ENCODE peak calls at places on chromosomes 5 and 9, in four cellular contexts. J, N, I and A are unnamed samples. For H3K4me1 and H3K36me3, the result is how much of the 10 kb centered on the place peaks cover.

GRCh38 chr9:88476491-88477271 is 58.3 kb upstream of the NXNL2 start:
- DNase-seq in I (no peak), N (no peak), J (no peak), A (no peak)

GRCh38 chr9:95764920-95765319 is 110.6 kb upstream of the ERCC6L2 start:
- DNase-seq in I (no peak), J (no peak), N (no peak), A (no peak)

GRCh38 chr5:113510836-113511451 is 2.5 kb upstream of the YTHDC2 start:
- DNase-seq in I (no peak), J (no peak), N (no peak), A (no peak)

GRCh38 chr5:132451387-132451786 is 39.2 kb downstream of the IRF1 start:
- DNase-seq in I (no peak), N (no peak), J (no peak), A (no peak)

GRCh38 chr5:57447656-57448055 is 35.0 kb downstream of the ACTBL2 start:
- DNase-seq in I (no peak), N (no peak), J (no peak), A (no peak)

GRCh38 chr9:91253488-91253887 is 108.2 kb downstream of the AUH start:
- DNase-seq in I (no peak), N (peak), J (no peak), A (no peak)

GRCh38 chr5:147822686-147823491 is 8.6 kb downstream of the SPINK1 start:
- DNase-seq in N (peak), J (peak), I (no peak), A (peak)

GRCh38 chr9:34521406-34522045 is 1.3 kb downstream of the ENHO start:
- DNase-seq in J (no peak), N (no peak), I (no peak), A (no peak)

GRCh38 chr9:89426389-89426961 is 71.4 kb downstream of the SEMA4D start:
- DNase-seq in N (no peak), J (no peak), I (no peak), A (no peak)

GRCh38 chr5:170523129-170523497 is 19.3 kb downstream of the KCNIP1 start:
- DNase-seq in J (no peak), N (no peak), I (no peak), A (no peak)

GRCh38 chr9:91151014-91151740 is 210.5 kb downstream of the AUH start:
- DNase-seq in N (no peak), J (no peak), I (no peak), A (no peak)

GRCh38 chr5:82719368-82719767 is 357.8 kb downstream of the TMEM167A start:
- DNase-seq in N (no peak), I (no peak), J (no peak), A (no peak)

GRCh38 chr5:41921874-41922273 is 3.2 kb upstream of the FBXO4 start:
- DNase-seq in N (no peak), J (no peak), I (no peak), A (no peak)

GRCh38 chr5:43852276-43852675 is 249.3 kb downstream of the NNT start:
- DNase-seq in N (no peak), I (no peak), J (no peak), A (no peak)

GRCh38 chr5:107118184-107118902 is 552.4 kb downstream of the EFNA5 start:
- DNase-seq in J (no peak), N (no peak), I (no peak), A (no peak)

GRCh38 chr9:35756275-35756742 is 2.2 kb upstream of the MSMP start:
- DNase-seq in I (peak), N (peak), J (no peak), A (peak)

GRCh38 chr5:158054073-158054387 is 195.1 kb upstream of the CLINT1 start:
- DNase-seq in J (no peak), N (no peak), I (no peak), A (no peak)

GRCh38 chr5:44002381-44002901 is 386.8 kb downstream of the FGF10 start:
- DNase-seq in J (no peak), I (no peak), N (no peak), A (no peak)

GRCh38 chr9:137696526-137696925 is 77.7 kb downstream of the EHMT1 start:
- DNase-seq in I (no peak), J (no peak), N (no peak), A (no peak)

GRCh38 chr5:181203842-181204560 is 995 bp downstream of the TRIM7 start:
- DNase-seq in J (no peak), I (no peak), N (no peak), A (no peak)

GRCh38 chr9:16213781-16214515 is 656.5 kb downstream of the BNC2 start:
- DNase-seq in N (no peak), I (peak), J (no peak), A (peak)

GRCh38 chr5:176521286-176521685 is 15.9 kb downstream of the RNF44 start:
- DNase-seq in J (no peak), I (no peak), N (no peak), A (no peak)

DNA sequence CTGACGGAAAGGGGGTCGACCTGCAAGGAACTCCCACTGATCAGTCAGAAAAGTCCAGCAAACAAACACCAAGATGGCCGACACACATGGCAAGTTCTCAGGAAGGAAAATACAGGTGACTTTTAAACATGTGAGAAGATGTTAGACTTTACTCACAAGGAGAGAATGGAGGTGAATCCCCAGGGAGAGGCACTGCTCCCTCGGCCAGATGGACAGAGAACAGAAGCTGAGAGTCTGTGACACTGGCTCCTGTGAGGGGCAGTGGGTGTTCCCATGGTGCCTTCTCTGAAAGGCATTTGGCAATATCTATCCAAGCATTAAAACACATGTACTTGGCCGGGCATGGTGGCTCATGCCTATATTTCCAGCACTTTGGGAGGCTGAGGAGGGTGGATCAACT is 22.8 kb downstream of the COL5A1 start:
- DNase-seq in I (no peak), J (no peak), N (no peak), A (peak)
- H3K4me1 ChIP-seq in I (under half), J (under half), N (under half), A (under half)

DNA sequence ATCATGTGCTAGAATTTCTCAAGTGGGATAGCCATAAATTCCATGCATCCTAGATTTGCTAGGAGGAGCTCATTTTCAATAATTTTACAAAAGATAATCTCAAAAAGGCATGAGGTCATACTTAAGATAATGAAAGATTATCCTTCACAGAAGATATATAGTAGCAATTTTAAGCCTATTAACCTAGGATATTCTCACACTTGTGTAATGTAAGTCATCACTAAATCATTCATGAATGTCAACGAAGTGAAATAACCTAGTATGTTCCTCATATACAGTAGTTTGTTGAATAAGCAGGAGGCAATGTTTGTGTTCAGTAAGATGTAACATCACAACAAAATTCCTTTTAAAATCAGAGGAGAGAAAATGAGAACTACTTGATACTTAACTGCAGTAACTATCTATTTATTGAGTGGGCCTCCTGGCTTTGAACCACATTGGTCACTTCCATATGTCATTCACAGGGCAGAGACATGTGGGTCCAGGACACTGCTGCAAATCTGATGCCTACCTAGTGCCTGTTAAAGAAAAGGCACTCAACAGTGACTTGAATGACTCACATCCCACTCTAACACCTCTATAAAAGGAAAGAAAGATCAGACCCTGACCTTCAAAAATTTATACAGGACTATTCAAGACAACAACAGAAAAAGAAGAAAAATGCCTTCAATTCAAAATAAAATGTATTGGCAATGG is 8.2 kb downstream of the LIFR start:
- DNase-seq in N (no peak), I (no peak), J (no peak), A (no peak)
- H3K27ac ChIP-seq in N (no peak), I (peak), J (no peak), A (peak)

DNA sequence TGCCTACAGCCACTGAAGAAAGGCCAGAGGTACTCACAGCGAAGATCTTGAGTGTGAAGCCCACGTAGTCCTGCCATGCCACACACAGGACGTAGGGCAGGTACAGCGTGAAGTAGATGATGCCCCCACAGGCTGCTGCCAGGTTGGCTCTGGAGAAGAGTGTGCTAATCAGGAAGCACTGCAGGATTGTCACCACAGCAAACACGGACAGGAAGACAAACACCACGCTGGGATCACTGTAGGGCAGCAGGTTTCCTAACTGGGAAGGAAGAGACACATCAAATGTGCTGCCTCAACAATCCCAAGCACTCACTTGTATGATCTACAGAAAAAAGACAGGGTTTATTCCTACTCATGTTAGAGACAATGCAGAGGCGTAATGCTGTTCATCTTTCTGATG is 63.0 kb downstream of the NIPSNAP3B start:
- DNase-seq in I (no peak), J (no peak), N (no peak), A (no peak)
- H3K36me3 ChIP-seq in I (under half), J (under half), N (under half), A (half or more)

DNA sequence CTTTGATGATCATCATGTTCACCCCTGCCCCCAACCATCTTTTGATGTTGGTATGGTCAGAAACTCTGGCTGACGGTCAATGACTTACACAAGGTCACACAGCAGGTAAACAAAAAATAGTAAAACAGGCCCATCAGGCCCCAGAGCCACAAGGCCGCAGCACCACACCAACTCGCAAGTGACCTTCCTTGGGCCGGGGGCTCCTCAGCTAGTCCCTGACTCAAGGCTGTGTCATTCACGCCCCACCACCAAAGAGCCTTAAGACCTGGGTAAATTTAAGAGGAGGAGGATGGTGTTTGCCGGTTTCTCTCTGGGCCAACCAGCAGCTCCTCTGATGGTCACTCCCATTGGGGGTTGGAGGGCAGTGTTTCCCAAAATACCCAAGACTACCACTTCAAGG is 55.8 kb downstream of the PSMB7 start:
- DNase-seq in J (no peak), N (no peak), I (no peak), A (no peak)
- H3K4me1 ChIP-seq in J (under half), N (under half), I (under half), A (under half)

GRCh38 chr9:38020251-38021076 is 48.6 kb downstream of the SHB start:
- DNase-seq in N (no peak), I (no peak), J (no peak), A (no peak)

GRCh38 chr9:38018230-38018963 is 50.6 kb downstream of the SHB start:
- DNase-seq in I (no peak), N (no peak), J (no peak), A (no peak)

GRCh38 chr9:38018964-38019602 is 49.9 kb downstream of the SHB start:
- DNase-seq in I (no peak), J (no peak), N (no peak), A (no peak)

GRCh38 chr9:38017885-38018186 is 51.2 kb downstream of the SHB start:
- DNase-seq in I (no peak), J (no peak), N (no peak), A (no peak)

DNA sequence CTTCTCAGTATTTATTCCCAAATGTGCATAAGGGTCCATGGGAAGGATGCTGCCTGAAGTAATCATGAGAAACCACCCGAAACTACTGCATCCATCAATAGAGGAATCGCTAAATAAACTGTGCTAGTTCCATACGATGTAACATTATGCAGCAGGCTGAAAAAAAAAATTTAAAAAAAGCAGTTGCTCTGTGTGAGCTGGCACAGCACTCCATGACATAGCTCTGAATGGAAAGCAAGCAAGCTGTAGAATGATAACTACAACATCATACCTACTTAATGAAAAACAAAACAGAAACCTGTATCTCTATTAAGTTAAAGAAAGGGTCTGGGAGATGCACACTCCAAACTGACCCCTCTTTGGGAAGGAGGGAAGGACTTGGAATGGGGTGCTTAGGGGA is 49.3 kb downstream of the SHB start:
- DNase-seq in J (no peak), N (no peak), I (no peak), A (no peak)
- H3K27ac ChIP-seq in J (no peak), N (no peak), I (peak), A (peak)

DNA sequence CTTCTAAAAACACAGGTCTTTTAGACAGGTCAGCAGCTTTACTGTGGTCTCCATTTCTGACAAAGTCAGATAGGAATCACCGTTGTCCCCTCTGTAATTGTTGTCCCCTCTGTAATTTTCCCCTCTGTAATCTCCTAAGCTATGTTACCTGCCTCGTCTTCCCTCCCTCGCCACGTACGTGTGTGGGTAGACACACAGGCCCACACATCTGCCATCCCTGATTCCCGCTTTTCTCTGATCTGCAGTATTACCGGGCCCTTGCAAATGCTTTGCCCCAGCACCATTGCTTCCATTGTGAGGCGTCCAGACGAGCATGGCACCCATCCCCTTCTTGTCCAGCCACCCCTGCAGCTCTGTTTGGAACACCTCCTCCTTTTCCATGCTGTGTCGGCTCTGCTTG is 45.0 kb upstream of the POMT1 start:
- DNase-seq in J (no peak), N (no peak), I (no peak), A (no peak)
- H3K36me3 ChIP-seq in J (half or more), N (half or more), I (under half), A (half or more)

DNA sequence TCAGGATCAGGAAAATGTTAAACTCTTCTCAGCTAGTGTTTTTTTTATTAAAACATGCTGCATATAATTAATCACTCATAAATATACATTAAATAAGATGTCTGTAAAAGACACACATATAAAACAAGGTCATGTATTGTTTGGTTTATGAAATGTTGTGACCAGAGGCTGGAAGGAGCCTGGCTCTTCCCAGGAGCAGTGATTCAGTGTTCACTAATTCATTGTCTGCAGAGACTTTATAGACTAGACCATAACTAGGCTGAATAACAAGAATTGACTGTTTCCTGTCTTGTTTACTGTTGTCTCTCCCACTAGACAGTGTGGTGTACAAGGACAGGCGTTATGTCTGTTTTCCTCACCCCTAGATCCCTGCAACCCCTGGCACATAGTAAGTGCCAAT is 49.1 kb upstream of the ANKRD55 start:
- DNase-seq in I (no peak), J (no peak), N (no peak), A (no peak)
- H3K4me1 ChIP-seq in I (under half), J (under half), N (under half), A (under half)